ENCODE peak calls at places on chromosomes 1 and 21, in seven cellular contexts. Z is MM.1S, X is neuronal stem cell, S is K562, N is Karpas-422, C is neural progenitor cell, K is HCT116. J is an unnamed sample.
A peak's percentile ranks its signal among the peaks of the same experiment; 100 is the strongest.

GRCh38 chr1:29736582-29737188 is 500.4 kb downstream of the PTPRU start:
- DNase-seq in Z (peak; percentile 31), X (peak; percentile 82), S (peak; percentile 59), N (peak; percentile 78), C (peak; percentile 93), K (no peak), J (no peak)

GRCh38 chr1:60866884-60867648 is 215.3 kb upstream of the NFIA start:
- DNase-seq in Z (no peak), X (no peak), S (no peak), N (no peak), C (no peak), K (no peak), J (no peak)

GRCh38 chr1:79052829-79053449 is 46.4 kb upstream of the ADGRL4 start:
- DNase-seq in Z (peak; percentile 54), X (no peak), S (no peak), N (no peak), C (no peak), K (no peak), J (no peak)

GRCh38 chr1:156705321-156705917 is at the start of gene CRABP2:
- DNase-seq in Z (no peak), X (peak; percentile 78), S (peak; percentile 63), N (no peak), C (peak; percentile 83), K (no peak), J (peak; percentile 73)

GRCh38 chr1:167439301-167439988 is 78.9 kb downstream of the CD247 start:
- DNase-seq in Z (peak; percentile 61), X (peak; percentile 60), S (peak; percentile 64), N (peak; percentile 91), C (peak; percentile 87), K (no peak), J (peak; percentile 86)

GRCh38 chr1:99707535-99708142 is 58.8 kb downstream of the FRRS1 start:
- DNase-seq in Z (peak; percentile 33), X (peak; percentile 68), S (peak; percentile 60), N (peak; percentile 87), C (peak; percentile 77), K (peak; percentile 35), J (peak; percentile 60)

GRCh38 chr1:153474349-153474748 is 13.9 kb upstream of the S100A7 start:
- DNase-seq in Z (no peak), X (no peak), S (no peak), N (no peak), C (no peak), K (no peak), J (no peak)

GRCh38 chr1:39394598-39394997 is 96.8 kb upstream of the BMP8A start:
- DNase-seq in Z (peak; percentile 85), X (no peak), S (no peak), N (no peak), C (no peak), K (peak; percentile 82), J (no peak)

GRCh38 chr1:224500802-224501201 is 66.2 kb upstream of the WDR26 start:
- DNase-seq in Z (no peak), X (no peak), S (peak; percentile 33), N (no peak), C (no peak), K (no peak), J (no peak)

GRCh38 chr1:73537400-73537799 is 660.6 kb downstream of the LRRIQ3 start:
- DNase-seq in Z (no peak), X (no peak), S (no peak), N (no peak), C (peak; percentile 23), K (no peak), J (peak; percentile 1)

GRCh38 chr21:43021191-43021590 is 46.8 kb downstream of the PKNOX1 start:
- DNase-seq in Z (no peak), X (no peak), S (no peak), N (no peak), C (no peak), K (no peak), J (no peak)

GRCh38 chr1:228543396-228543795 is 56.2 kb downstream of the RNF187 start:
- DNase-seq in Z (no peak), X (no peak), S (no peak), N (no peak), C (no peak), K (no peak), J (no peak)

GRCh38 chr21:34800797-34801518 is 132.2 kb downstream of the CLIC6 start:
- DNase-seq in Z (no peak), X (no peak), S (no peak), N (no peak), C (no peak), K (no peak), J (no peak)

GRCh38 chr21:34802180-34802899 is 133.5 kb downstream of the CLIC6 start:
- DNase-seq in Z (peak; percentile 35), X (no peak), S (no peak), N (no peak), C (no peak), K (no peak), J (no peak)

GRCh38 chr21:34803792-34804440 is 135.1 kb downstream of the CLIC6 start:
- DNase-seq in Z (no peak), X (no peak), S (no peak), N (no peak), C (no peak), K (no peak), J (no peak)

GRCh38 chr21:34799092-34799491 is 130.3 kb downstream of the CLIC6 start:
- DNase-seq in Z (no peak), X (no peak), S (no peak), N (no peak), C (no peak), K (no peak), J (no peak)

DNA sequence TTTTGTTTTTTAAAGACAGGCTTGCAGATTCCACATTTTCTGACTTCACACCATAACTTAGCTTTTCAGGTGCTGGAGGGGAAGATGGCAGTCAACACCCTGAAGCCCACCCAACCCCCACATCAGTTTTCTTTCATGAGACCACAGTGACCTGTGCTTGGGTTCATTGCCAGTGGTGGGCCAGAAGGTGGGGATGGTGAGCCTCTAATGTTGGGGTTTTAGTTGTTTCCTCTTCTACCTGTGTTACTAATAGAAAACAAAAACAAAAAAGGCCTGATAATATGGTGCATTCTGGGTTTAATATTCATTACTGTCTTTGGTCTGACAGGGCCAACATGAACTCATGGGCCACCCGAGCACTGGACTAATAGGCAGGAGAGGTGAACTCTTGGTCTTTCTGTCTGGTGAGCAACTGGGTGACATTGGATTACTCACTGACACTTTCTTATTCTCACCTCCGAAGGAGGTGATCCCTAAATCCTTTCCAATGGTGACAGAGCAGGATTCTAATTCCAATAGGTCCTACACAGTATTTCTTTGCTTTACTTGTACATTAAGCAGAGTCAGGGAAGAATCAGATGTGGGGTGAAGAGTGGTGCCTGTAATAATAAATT is 132.8 kb downstream of the CLIC6 start:
- DNase-seq in Z (peak; percentile 69), X (no peak), S (peak; percentile 47), N (peak; percentile 64), C (no peak), K (no peak), J (peak; percentile 55)
- H3K4me2 ChIP-seq in Z (no peak overlapping the region), X (no peak overlapping the region), S (no peak overlapping the region), N (no peak overlapping the region), C (no peak overlapping the region), K (peak overlapping the region; percentile 54), J (no peak overlapping the region)

GRCh38 chr1:245183429-245183828 is 28.6 kb downstream of the KIF26B start:
- DNase-seq in Z (no peak), X (no peak), S (no peak), N (no peak), C (no peak), K (no peak), J (no peak)

GRCh38 chr1:245180496-245180895 is 25.7 kb downstream of the KIF26B start:
- DNase-seq in Z (peak; percentile 82), X (no peak), S (no peak), N (no peak), C (no peak), K (no peak), J (no peak)

GRCh38 chr1:245182028-245182427 is 27.2 kb downstream of the KIF26B start:
- DNase-seq in Z (no peak), X (no peak), S (no peak), N (no peak), C (no peak), K (no peak), J (no peak)

GRCh38 chr1:245179706-245180105 is 24.9 kb downstream of the KIF26B start:
- DNase-seq in Z (no peak), X (no peak), S (no peak), N (no peak), C (no peak), K (no peak), J (peak; percentile 48)

DNA sequence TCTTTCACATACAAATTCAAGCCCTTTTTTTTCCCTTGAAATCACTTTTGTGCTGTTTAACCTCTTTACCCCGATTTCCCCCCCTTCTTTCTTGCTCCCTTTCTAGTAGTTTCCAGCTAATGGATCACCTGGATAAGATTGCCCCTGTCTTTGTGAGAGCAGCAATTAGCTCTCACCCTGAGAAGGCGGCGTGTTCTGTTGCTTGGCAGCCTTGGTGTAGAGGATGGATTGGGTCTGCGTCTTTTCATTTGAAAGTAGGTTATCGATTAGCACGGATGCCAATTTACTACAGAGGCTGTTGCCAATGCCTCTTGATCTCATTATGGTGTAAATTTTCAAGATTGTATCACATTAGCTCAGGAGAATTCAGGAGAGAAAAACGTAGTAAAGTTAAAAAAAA is 26.3 kb downstream of the KIF26B start:
- DNase-seq in Z (no peak), X (no peak), S (no peak), N (no peak), C (peak; percentile 34), K (no peak), J (no peak)
- H3K4me2 ChIP-seq in Z (peak overlapping the region; percentile 40), X (no peak overlapping the region), S (no peak overlapping the region), N (no peak overlapping the region), C (peak overlapping the region; percentile 60), K (no peak overlapping the region), J (no peak overlapping the region)

GRCh38 chr21:31426235-31426797 is 82.3 kb upstream of the TIAM1 start:
- DNase-seq in Z (peak; percentile 84), X (no peak), S (no peak), N (no peak), C (no peak), K (no peak), J (no peak)

GRCh38 chr21:31420354-31420753 is 76.3 kb upstream of the TIAM1 start:
- DNase-seq in Z (no peak), X (no peak), S (no peak), N (no peak), C (no peak), K (no peak), J (no peak)

GRCh38 chr21:31420988-31421387 is 76.9 kb upstream of the TIAM1 start:
- DNase-seq in Z (no peak), X (no peak), S (no peak), N (no peak), C (no peak), K (no peak), J (no peak)

GRCh38 chr21:31429500-31429899 is 85.4 kb upstream of the TIAM1 start:
- DNase-seq in Z (no peak), X (no peak), S (no peak), N (no peak), C (no peak), K (no peak), J (no peak)

DNA sequence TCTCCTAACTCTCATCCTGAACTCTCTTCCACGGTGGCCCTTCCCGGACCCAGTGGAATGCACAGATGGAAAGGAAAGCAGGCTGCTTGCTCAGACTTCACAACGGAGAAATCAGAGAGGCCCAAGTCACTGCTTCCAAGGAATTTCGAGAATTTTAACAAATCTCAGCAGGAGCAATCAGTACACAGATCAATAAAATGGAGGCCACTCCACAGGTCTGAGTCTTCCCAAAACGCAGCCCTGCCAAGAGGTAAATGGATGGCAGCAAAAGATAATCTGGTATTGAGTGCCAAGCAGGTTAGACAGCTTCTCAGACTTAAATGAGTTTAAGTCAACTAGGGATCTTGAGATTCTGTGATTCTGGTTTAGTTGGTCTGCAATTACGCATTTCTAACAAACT is 81.1 kb upstream of the TIAM1 start:
- DNase-seq in Z (no peak), X (peak; percentile 37), S (no peak), N (no peak), C (peak; percentile 63), K (no peak), J (no peak)
- H3K4me2 ChIP-seq in Z (no peak overlapping the region), X (no peak overlapping the region), S (no peak overlapping the region), N (no peak overlapping the region), C (peak overlapping the region; percentile 27), K (no peak overlapping the region), J (no peak overlapping the region)

GRCh38 chr1:24861821-24862727 is 68.0 kb downstream of the RUNX3 start:
- DNase-seq in Z (no peak), X (no peak), S (no peak), N (no peak), C (peak; percentile 13), K (no peak), J (no peak)
- H3K4me2 ChIP-seq in Z (no peak overlapping the region), X (no peak overlapping the region), S (no peak overlapping the region), N (no peak overlapping the region), C (peak overlapping the region; percentile 17), K (no peak overlapping the region), J (no peak overlapping the region)

J was measured in SK-N-SH.